ENCODE peak calls at places on chromosomes 6 and 20, in eight cellular contexts. One of them, this sample, is unnamed.

GRCh38 chr6:113018351-113019151 is 671.4 kb downstream of the RFPL4B start:
- DNase-seq in HFF-Myc: peak
- DNase-seq in CD8-positive, alpha-beta T cell: no peak
- DNase-seq in A549: no peak
- DNase-seq in fibroblast of the aortic adventitia: peak
- DNase-seq in left ventricle myocardium inferior: no peak
- DNase-seq in astrocyte of the spinal cord: peak
- DNase-seq in endothelial cell of umbilical vein: peak
- DNase-seq in this sample: no peak

GRCh38 chr20:43545837-43546578 is 12.8 kb upstream of the SGK2 start:
- DNase-seq in HFF-Myc: no peak
- DNase-seq in CD8-positive, alpha-beta T cell: no peak
- DNase-seq in A549: no peak
- DNase-seq in fibroblast of the aortic adventitia: no peak
- DNase-seq in left ventricle myocardium inferior: no peak
- DNase-seq in astrocyte of the spinal cord: no peak
- DNase-seq in endothelial cell of umbilical vein: no peak
- DNase-seq in this sample: no peak

GRCh38 chr20:24948939-24949679 is at the start of gene CST7:
- DNase-seq in HFF-Myc: no peak
- DNase-seq in CD8-positive, alpha-beta T cell: peak
- DNase-seq in A549: no peak
- DNase-seq in fibroblast of the aortic adventitia: no peak
- DNase-seq in left ventricle myocardium inferior: no peak
- DNase-seq in astrocyte of the spinal cord: no peak
- DNase-seq in endothelial cell of umbilical vein: no peak
- DNase-seq in this sample: no peak

GRCh38 chr6:75188221-75188620 is 17.6 kb downstream of the COL12A1 start:
- DNase-seq in HFF-Myc: no peak
- DNase-seq in CD8-positive, alpha-beta T cell: no peak
- DNase-seq in A549: no peak
- DNase-seq in fibroblast of the aortic adventitia: no peak
- DNase-seq in left ventricle myocardium inferior: no peak
- DNase-seq in astrocyte of the spinal cord: no peak
- DNase-seq in endothelial cell of umbilical vein: no peak
- DNase-seq in this sample: no peak

GRCh38 chr20:2757969-2758368 is 42.5 kb downstream of the CPXM1 start:
- DNase-seq in HFF-Myc: no peak
- DNase-seq in CD8-positive, alpha-beta T cell: no peak
- DNase-seq in A549: no peak
- DNase-seq in fibroblast of the aortic adventitia: no peak
- DNase-seq in left ventricle myocardium inferior: no peak
- DNase-seq in astrocyte of the spinal cord: no peak
- DNase-seq in endothelial cell of umbilical vein: no peak
- DNase-seq in this sample: no peak

GRCh38 chr6:4914412-4915159 is 89.3 kb downstream of the RPP40 start:
- DNase-seq in HFF-Myc: no peak
- DNase-seq in CD8-positive, alpha-beta T cell: no peak
- DNase-seq in A549: no peak
- DNase-seq in fibroblast of the aortic adventitia: no peak
- DNase-seq in left ventricle myocardium inferior: no peak
- DNase-seq in astrocyte of the spinal cord: peak
- DNase-seq in endothelial cell of umbilical vein: no peak
- DNase-seq in this sample: no peak

GRCh38 chr6:168994966-168995365 is 258.7 kb downstream of the THBS2 start:
- DNase-seq in HFF-Myc: no peak
- DNase-seq in CD8-positive, alpha-beta T cell: no peak
- DNase-seq in A549: no peak
- DNase-seq in fibroblast of the aortic adventitia: no peak
- DNase-seq in left ventricle myocardium inferior: no peak
- DNase-seq in astrocyte of the spinal cord: no peak
- DNase-seq in endothelial cell of umbilical vein: no peak
- DNase-seq in this sample: no peak

GRCh38 chr20:22217712-22218352 is 366.5 kb downstream of the FOXA2 start:
- DNase-seq in HFF-Myc: no peak
- DNase-seq in CD8-positive, alpha-beta T cell: no peak
- DNase-seq in A549: no peak
- DNase-seq in fibroblast of the aortic adventitia: no peak
- DNase-seq in left ventricle myocardium inferior: no peak
- DNase-seq in astrocyte of the spinal cord: no peak
- DNase-seq in endothelial cell of umbilical vein: no peak
- DNase-seq in this sample: no peak

GRCh38 chr20:10427060-10427692 is 6.8 kb downstream of the MKKS start:
- DNase-seq in HFF-Myc: no peak
- DNase-seq in CD8-positive, alpha-beta T cell: no peak
- DNase-seq in A549: peak
- DNase-seq in fibroblast of the aortic adventitia: peak
- DNase-seq in left ventricle myocardium inferior: peak
- DNase-seq in astrocyte of the spinal cord: peak
- DNase-seq in endothelial cell of umbilical vein: peak
- DNase-seq in this sample: peak

GRCh38 chr6:15761045-15761502 is 98.2 kb upstream of the DTNBP1 start:
- DNase-seq in HFF-Myc: no peak
- DNase-seq in CD8-positive, alpha-beta T cell: no peak
- DNase-seq in A549: no peak
- DNase-seq in fibroblast of the aortic adventitia: no peak
- DNase-seq in left ventricle myocardium inferior: no peak
- DNase-seq in astrocyte of the spinal cord: no peak
- DNase-seq in endothelial cell of umbilical vein: no peak
- DNase-seq in this sample: no peak

GRCh38 chr6:170073846-170074245 is 217.0 kb downstream of the DLL1 start:
- DNase-seq in HFF-Myc: no peak
- DNase-seq in CD8-positive, alpha-beta T cell: no peak
- DNase-seq in A549: no peak
- DNase-seq in fibroblast of the aortic adventitia: no peak
- DNase-seq in left ventricle myocardium inferior: no peak
- DNase-seq in astrocyte of the spinal cord: no peak
- DNase-seq in endothelial cell of umbilical vein: no peak
- DNase-seq in this sample: no peak

GRCh38 chr20:58555078-58555765 is 40.0 kb upstream of the APCDD1L start:
- DNase-seq in HFF-Myc: peak
- DNase-seq in CD8-positive, alpha-beta T cell: no peak
- DNase-seq in A549: peak
- DNase-seq in fibroblast of the aortic adventitia: peak
- DNase-seq in left ventricle myocardium inferior: no peak
- DNase-seq in astrocyte of the spinal cord: peak
- DNase-seq in endothelial cell of umbilical vein: peak
- DNase-seq in this sample: no peak

GRCh38 chr20:45342863-45343444 is 5.3 kb downstream of the SDC4 start:
- DNase-seq in HFF-Myc: no peak
- DNase-seq in CD8-positive, alpha-beta T cell: no peak
- DNase-seq in A549: no peak
- DNase-seq in fibroblast of the aortic adventitia: no peak
- DNase-seq in left ventricle myocardium inferior: no peak
- DNase-seq in astrocyte of the spinal cord: no peak
- DNase-seq in endothelial cell of umbilical vein: no peak
- DNase-seq in this sample: no peak

GRCh38 chr20:38581013-38581412 is at the start of gene ADIG:
- DNase-seq in HFF-Myc: no peak
- DNase-seq in CD8-positive, alpha-beta T cell: no peak
- DNase-seq in A549: no peak
- DNase-seq in fibroblast of the aortic adventitia: no peak
- DNase-seq in left ventricle myocardium inferior: peak
- DNase-seq in astrocyte of the spinal cord: no peak
- DNase-seq in endothelial cell of umbilical vein: no peak
- DNase-seq in this sample: no peak

GRCh38 chr6:26507658-26508057 is 7.6 kb downstream of the BTN1A1 start:
- DNase-seq in HFF-Myc: no peak
- DNase-seq in CD8-positive, alpha-beta T cell: no peak
- DNase-seq in A549: no peak
- DNase-seq in fibroblast of the aortic adventitia: no peak
- DNase-seq in left ventricle myocardium inferior: no peak
- DNase-seq in astrocyte of the spinal cord: no peak
- DNase-seq in endothelial cell of umbilical vein: no peak
- DNase-seq in this sample: no peak

GRCh38 chr20:14526891-14527290 is 189.5 kb upstream of the FLRT3 start:
- DNase-seq in HFF-Myc: no peak
- DNase-seq in CD8-positive, alpha-beta T cell: no peak
- DNase-seq in A549: no peak
- DNase-seq in fibroblast of the aortic adventitia: no peak
- DNase-seq in left ventricle myocardium inferior: no peak
- DNase-seq in astrocyte of the spinal cord: no peak
- DNase-seq in endothelial cell of umbilical vein: no peak
- DNase-seq in this sample: no peak

GRCh38 chr6:24935753-24936152 is at the start of gene RIPOR2:
- DNase-seq in HFF-Myc: no peak
- DNase-seq in CD8-positive, alpha-beta T cell: peak
- DNase-seq in A549: no peak
- DNase-seq in fibroblast of the aortic adventitia: no peak
- DNase-seq in left ventricle myocardium inferior: peak
- DNase-seq in astrocyte of the spinal cord: no peak
- DNase-seq in endothelial cell of umbilical vein: no peak
- DNase-seq in this sample: peak

DNA sequence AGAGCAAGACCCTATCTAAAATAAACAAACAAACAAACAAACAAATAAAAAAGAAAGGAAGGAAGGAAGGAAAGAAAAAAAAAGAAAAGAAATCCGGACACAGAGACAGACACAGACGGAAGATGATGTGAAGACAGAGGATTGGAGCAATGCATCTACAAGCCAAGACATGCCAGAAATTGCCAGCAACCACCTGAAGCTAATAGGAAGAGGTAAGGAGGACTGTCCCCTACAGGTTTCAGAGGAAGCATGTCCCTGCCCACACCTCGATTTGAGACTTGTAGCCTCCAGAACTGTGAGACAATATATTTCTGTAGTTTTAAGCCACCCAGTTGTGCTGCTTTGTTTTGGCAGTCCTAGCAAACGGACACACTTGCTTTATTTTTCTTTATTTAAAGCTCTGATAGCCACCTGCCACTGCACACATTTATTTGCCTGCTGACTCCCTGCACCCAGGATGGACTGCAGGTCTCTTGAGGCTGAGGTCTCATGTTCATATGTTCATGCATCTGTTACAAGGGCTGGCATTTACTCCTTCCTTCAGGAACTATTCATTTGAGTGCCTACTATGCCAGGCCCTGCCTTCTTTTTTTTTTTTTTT is 20.7 kb upstream of the ZMYND8 start:
- DNase-seq in HFF-Myc: no peak
- DNase-seq in CD8-positive, alpha-beta T cell: no peak
- DNase-seq in A549: no peak
- DNase-seq in fibroblast of the aortic adventitia: no peak
- DNase-seq in left ventricle myocardium inferior: no peak
- DNase-seq in astrocyte of the spinal cord: no peak
- DNase-seq in endothelial cell of umbilical vein: no peak
- DNase-seq in this sample: no peak
- TF ChIP-seq CTCF in HFF-Myc: no peak
- TF ChIP-seq CTCF in CD8-positive, alpha-beta T cell: no peak
- TF ChIP-seq CTCF in A549: no peak
- TF ChIP-seq CTCF in fibroblast of the aortic adventitia: no peak
- TF ChIP-seq CTCF in left ventricle myocardium inferior: no peak
- TF ChIP-seq CTCF in astrocyte of the spinal cord: no peak
- TF ChIP-seq CTCF in endothelial cell of umbilical vein: no peak
- TF ChIP-seq CTCF in this sample: no peak

GRCh38 chr20:17727351-17727750 is 27.6 kb downstream of the BANF2 start:
- DNase-seq in HFF-Myc: no peak
- DNase-seq in CD8-positive, alpha-beta T cell: no peak
- DNase-seq in A549: no peak
- DNase-seq in fibroblast of the aortic adventitia: no peak
- DNase-seq in left ventricle myocardium inferior: no peak
- DNase-seq in astrocyte of the spinal cord: no peak
- DNase-seq in endothelial cell of umbilical vein: no peak
- DNase-seq in this sample: no peak
- TF ChIP-seq CTCF in HFF-Myc: no peak
- TF ChIP-seq CTCF in CD8-positive, alpha-beta T cell: no peak
- TF ChIP-seq CTCF in A549: no peak
- TF ChIP-seq CTCF in fibroblast of the aortic adventitia: no peak
- TF ChIP-seq CTCF in left ventricle myocardium inferior: no peak
- TF ChIP-seq CTCF in astrocyte of the spinal cord: no peak
- TF ChIP-seq CTCF in endothelial cell of umbilical vein: no peak
- TF ChIP-seq CTCF in this sample: no peak

GRCh38 chr6:124800222-124800621 is 162.0 kb upstream of the RNF217 start:
- DNase-seq in HFF-Myc: no peak
- DNase-seq in CD8-positive, alpha-beta T cell: no peak
- DNase-seq in A549: no peak
- DNase-seq in fibroblast of the aortic adventitia: no peak
- DNase-seq in left ventricle myocardium inferior: no peak
- DNase-seq in astrocyte of the spinal cord: no peak
- DNase-seq in endothelial cell of umbilical vein: no peak
- DNase-seq in this sample: no peak

GRCh38 chr6:124799638-124800037 is 162.6 kb upstream of the RNF217 start:
- DNase-seq in HFF-Myc: no peak
- DNase-seq in CD8-positive, alpha-beta T cell: no peak
- DNase-seq in A549: no peak
- DNase-seq in fibroblast of the aortic adventitia: no peak
- DNase-seq in left ventricle myocardium inferior: no peak
- DNase-seq in astrocyte of the spinal cord: no peak
- DNase-seq in endothelial cell of umbilical vein: no peak
- DNase-seq in this sample: no peak

GRCh38 chr6:124795879-124796838 is 166.1 kb upstream of the RNF217 start:
- DNase-seq in HFF-Myc: no peak
- DNase-seq in CD8-positive, alpha-beta T cell: no peak
- DNase-seq in A549: no peak
- DNase-seq in fibroblast of the aortic adventitia: no peak
- DNase-seq in left ventricle myocardium inferior: peak
- DNase-seq in astrocyte of the spinal cord: peak
- DNase-seq in endothelial cell of umbilical vein: no peak
- DNase-seq in this sample: peak

GRCh38 chr6:124793406-124793805 is 168.8 kb upstream of the RNF217 start:
- DNase-seq in HFF-Myc: no peak
- DNase-seq in CD8-positive, alpha-beta T cell: no peak
- DNase-seq in A549: no peak
- DNase-seq in fibroblast of the aortic adventitia: no peak
- DNase-seq in left ventricle myocardium inferior: no peak
- DNase-seq in astrocyte of the spinal cord: no peak
- DNase-seq in endothelial cell of umbilical vein: no peak
- DNase-seq in this sample: no peak

DNA sequence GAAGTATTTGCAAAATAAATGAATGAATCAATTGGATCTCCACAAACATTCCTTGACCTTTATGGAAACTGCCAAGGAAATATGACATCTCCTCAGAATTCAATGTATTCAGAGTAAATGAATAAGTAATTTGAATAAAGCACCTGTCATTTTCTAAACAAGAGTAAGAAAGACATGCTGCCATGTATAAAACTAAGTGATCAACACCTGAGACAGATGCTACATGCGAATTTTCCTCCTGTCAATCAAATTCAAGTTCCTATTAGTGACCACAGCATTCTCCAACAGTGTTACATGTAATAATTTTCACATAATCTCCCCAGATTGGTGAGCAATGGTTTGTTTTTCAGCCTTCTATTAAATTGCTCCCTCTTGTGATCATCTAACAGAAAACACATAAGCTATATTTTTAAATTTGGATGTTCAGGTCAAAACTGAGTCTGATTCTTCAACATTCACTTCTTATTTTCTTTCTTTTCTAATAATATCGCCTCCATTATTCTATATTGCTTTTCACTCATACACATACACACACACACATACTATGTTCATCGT is 163.2 kb upstream of the RNF217 start:
- DNase-seq in HFF-Myc: no peak
- DNase-seq in CD8-positive, alpha-beta T cell: no peak
- DNase-seq in A549: no peak
- DNase-seq in fibroblast of the aortic adventitia: no peak
- DNase-seq in left ventricle myocardium inferior: no peak
- DNase-seq in astrocyte of the spinal cord: no peak
- DNase-seq in endothelial cell of umbilical vein: no peak
- DNase-seq in this sample: no peak
- TF ChIP-seq CTCF in HFF-Myc: no peak
- TF ChIP-seq CTCF in CD8-positive, alpha-beta T cell: no peak
- TF ChIP-seq CTCF in A549: no peak
- TF ChIP-seq CTCF in fibroblast of the aortic adventitia: no peak
- TF ChIP-seq CTCF in left ventricle myocardium inferior: no peak
- TF ChIP-seq CTCF in astrocyte of the spinal cord: peak
- TF ChIP-seq CTCF in endothelial cell of umbilical vein: no peak
- TF ChIP-seq CTCF in this sample: no peak

GRCh38 chr6:127902933-127903332 is 2.1 kb upstream of the THEMIS start:
- DNase-seq in HFF-Myc: no peak
- DNase-seq in CD8-positive, alpha-beta T cell: no peak
- DNase-seq in A549: no peak
- DNase-seq in fibroblast of the aortic adventitia: no peak
- DNase-seq in left ventricle myocardium inferior: no peak
- DNase-seq in astrocyte of the spinal cord: no peak
- DNase-seq in endothelial cell of umbilical vein: no peak
- DNase-seq in this sample: no peak
- TF ChIP-seq CTCF in HFF-Myc: no peak
- TF ChIP-seq CTCF in CD8-positive, alpha-beta T cell: no peak
- TF ChIP-seq CTCF in A549: no peak
- TF ChIP-seq CTCF in fibroblast of the aortic adventitia: no peak
- TF ChIP-seq CTCF in left ventricle myocardium inferior: no peak
- TF ChIP-seq CTCF in astrocyte of the spinal cord: no peak
- TF ChIP-seq CTCF in endothelial cell of umbilical vein: no peak
- TF ChIP-seq CTCF in this sample: no peak

This sample was measured in nephron progenitor cell.